ENCODE peak calls at places on chromosomes 1 and 21, in six cellular contexts. One of them, this sample, is unnamed.

GRCh38 chr1:190140644-190141043 is 337.0 kb downstream of the BRINP3 start:
- DNase-seq in NB4: no peak
- DNase-seq in adrenal gland: no peak
- DNase-seq in sigmoid colon: no peak
- DNase-seq in endothelial cell of umbilical vein: no peak
- DNase-seq in uterus: no peak
- DNase-seq in this sample: no peak

GRCh38 chr21:43626390-43626789 is 32.9 kb downstream of the HSF2BP start:
- DNase-seq in NB4: no peak
- DNase-seq in uterus: no peak
- DNase-seq in sigmoid colon: no peak
- DNase-seq in adrenal gland: no peak
- DNase-seq in endothelial cell of umbilical vein: no peak
- DNase-seq in this sample: no peak

GRCh38 chr1:208834346-208835081 is 590.3 kb upstream of the PLXNA2 start:
- DNase-seq in endothelial cell of umbilical vein: peak
- DNase-seq in adrenal gland: no peak
- DNase-seq in NB4: no peak
- DNase-seq in uterus: no peak
- DNase-seq in sigmoid colon: no peak
- DNase-seq in this sample: no peak

GRCh38 chr1:98981917-98982513 is 22.6 kb downstream of the PLPPR5 start:
- DNase-seq in uterus: no peak
- DNase-seq in endothelial cell of umbilical vein: peak
- DNase-seq in adrenal gland: no peak
- DNase-seq in sigmoid colon: no peak
- DNase-seq in NB4: no peak
- DNase-seq in this sample: no peak

GRCh38 chr1:85681087-85681486 is 27.1 kb downstream of the ZNHIT6 start:
- DNase-seq in NB4: no peak
- DNase-seq in uterus: no peak
- DNase-seq in sigmoid colon: no peak
- DNase-seq in adrenal gland: no peak
- DNase-seq in endothelial cell of umbilical vein: peak
- DNase-seq in this sample: no peak

GRCh38 chr1:212520746-212521145 is 87.8 kb upstream of the ATF3 start:
- DNase-seq in endothelial cell of umbilical vein: no peak
- DNase-seq in uterus: no peak
- DNase-seq in NB4: no peak
- DNase-seq in sigmoid colon: no peak
- DNase-seq in adrenal gland: no peak
- DNase-seq in this sample: no peak

GRCh38 chr1:64505944-64506658 is 36.2 kb downstream of the CACHD1 start:
- DNase-seq in NB4: no peak
- DNase-seq in sigmoid colon: no peak
- DNase-seq in uterus: no peak
- DNase-seq in endothelial cell of umbilical vein: no peak
- DNase-seq in adrenal gland: peak
- DNase-seq in this sample: peak

GRCh38 chr1:19650416-19651140 is 6.5 kb downstream of the NBL1 start:
- DNase-seq in endothelial cell of umbilical vein: no peak
- DNase-seq in uterus: peak
- DNase-seq in adrenal gland: no peak
- DNase-seq in NB4: no peak
- DNase-seq in sigmoid colon: no peak
- DNase-seq in this sample: no peak

GRCh38 chr1:51998007-51998406 is 7.5 kb upstream of the RAB3B start:
- DNase-seq in NB4: no peak
- DNase-seq in uterus: no peak
- DNase-seq in endothelial cell of umbilical vein: no peak
- DNase-seq in adrenal gland: no peak
- DNase-seq in sigmoid colon: no peak
- DNase-seq in this sample: no peak

GRCh38 chr1:215475719-215476525 is 91.2 kb upstream of the KCTD3 start:
- DNase-seq in uterus: no peak
- DNase-seq in sigmoid colon: no peak
- DNase-seq in adrenal gland: no peak
- DNase-seq in NB4: no peak
- DNase-seq in endothelial cell of umbilical vein: no peak
- DNase-seq in this sample: no peak

GRCh38 chr1:221611930-221612777 is 129.7 kb downstream of the DUSP10 start:
- DNase-seq in NB4: peak
- DNase-seq in uterus: peak
- DNase-seq in sigmoid colon: peak
- DNase-seq in endothelial cell of umbilical vein: peak
- DNase-seq in adrenal gland: peak
- DNase-seq in this sample: no peak

GRCh38 chr1:21818661-21819060 is 6.6 kb downstream of the LDLRAD2 start:
- DNase-seq in endothelial cell of umbilical vein: no peak
- DNase-seq in adrenal gland: peak
- DNase-seq in uterus: no peak
- DNase-seq in sigmoid colon: no peak
- DNase-seq in NB4: peak
- DNase-seq in this sample: peak

GRCh38 chr1:164748253-164748899 is 189.4 kb downstream of the PBX1 start:
- DNase-seq in endothelial cell of umbilical vein: peak
- DNase-seq in sigmoid colon: peak
- DNase-seq in NB4: no peak
- DNase-seq in uterus: peak
- DNase-seq in adrenal gland: peak
- DNase-seq in this sample: no peak

GRCh38 chr1:172460901-172461315 is 17.0 kb upstream of the PIGC start:
- DNase-seq in uterus: no peak
- DNase-seq in adrenal gland: no peak
- DNase-seq in NB4: no peak
- DNase-seq in endothelial cell of umbilical vein: peak
- DNase-seq in sigmoid colon: no peak
- DNase-seq in this sample: no peak

GRCh38 chr1:232574867-232575523 is 54.9 kb downstream of the SIPA1L2 start:
- DNase-seq in NB4: no peak
- DNase-seq in uterus: no peak
- DNase-seq in endothelial cell of umbilical vein: no peak
- DNase-seq in adrenal gland: no peak
- DNase-seq in sigmoid colon: no peak
- DNase-seq in this sample: no peak

GRCh38 chr1:220680085-220680687 is 10.0 kb upstream of the C1orf115 start:
- DNase-seq in NB4: peak
- DNase-seq in sigmoid colon: no peak
- DNase-seq in endothelial cell of umbilical vein: peak
- DNase-seq in adrenal gland: peak
- DNase-seq in uterus: no peak
- DNase-seq in this sample: peak

GRCh38 chr1:34597877-34598514 is 156.9 kb upstream of the GJB5 start:
- DNase-seq in adrenal gland: peak
- DNase-seq in endothelial cell of umbilical vein: peak
- DNase-seq in NB4: peak
- DNase-seq in sigmoid colon: no peak
- DNase-seq in uterus: peak
- DNase-seq in this sample: peak

GRCh38 chr1:115714572-115715141 is 53.9 kb downstream of the CASQ2 start:
- DNase-seq in adrenal gland: no peak
- DNase-seq in endothelial cell of umbilical vein: no peak
- DNase-seq in NB4: no peak
- DNase-seq in uterus: no peak
- DNase-seq in sigmoid colon: no peak
- DNase-seq in this sample: no peak

GRCh38 chr1:176073524-176074157 is 133.4 kb downstream of the COP1 start:
- DNase-seq in endothelial cell of umbilical vein: peak
- DNase-seq in sigmoid colon: no peak
- DNase-seq in uterus: peak
- DNase-seq in NB4: peak
- DNase-seq in adrenal gland: peak
- DNase-seq in this sample: peak

GRCh38 chr1:64484651-64485050 is 14.7 kb downstream of the CACHD1 start:
- DNase-seq in sigmoid colon: no peak
- DNase-seq in NB4: no peak
- DNase-seq in endothelial cell of umbilical vein: peak
- DNase-seq in uterus: no peak
- DNase-seq in adrenal gland: peak
- DNase-seq in this sample: no peak

GRCh38 chr1:243926803-243927245 is 76.8 kb upstream of the AKT3 start:
- DNase-seq in adrenal gland: no peak
- DNase-seq in sigmoid colon: no peak
- DNase-seq in uterus: no peak
- DNase-seq in NB4: no peak
- DNase-seq in endothelial cell of umbilical vein: peak
- DNase-seq in this sample: no peak

DNA sequence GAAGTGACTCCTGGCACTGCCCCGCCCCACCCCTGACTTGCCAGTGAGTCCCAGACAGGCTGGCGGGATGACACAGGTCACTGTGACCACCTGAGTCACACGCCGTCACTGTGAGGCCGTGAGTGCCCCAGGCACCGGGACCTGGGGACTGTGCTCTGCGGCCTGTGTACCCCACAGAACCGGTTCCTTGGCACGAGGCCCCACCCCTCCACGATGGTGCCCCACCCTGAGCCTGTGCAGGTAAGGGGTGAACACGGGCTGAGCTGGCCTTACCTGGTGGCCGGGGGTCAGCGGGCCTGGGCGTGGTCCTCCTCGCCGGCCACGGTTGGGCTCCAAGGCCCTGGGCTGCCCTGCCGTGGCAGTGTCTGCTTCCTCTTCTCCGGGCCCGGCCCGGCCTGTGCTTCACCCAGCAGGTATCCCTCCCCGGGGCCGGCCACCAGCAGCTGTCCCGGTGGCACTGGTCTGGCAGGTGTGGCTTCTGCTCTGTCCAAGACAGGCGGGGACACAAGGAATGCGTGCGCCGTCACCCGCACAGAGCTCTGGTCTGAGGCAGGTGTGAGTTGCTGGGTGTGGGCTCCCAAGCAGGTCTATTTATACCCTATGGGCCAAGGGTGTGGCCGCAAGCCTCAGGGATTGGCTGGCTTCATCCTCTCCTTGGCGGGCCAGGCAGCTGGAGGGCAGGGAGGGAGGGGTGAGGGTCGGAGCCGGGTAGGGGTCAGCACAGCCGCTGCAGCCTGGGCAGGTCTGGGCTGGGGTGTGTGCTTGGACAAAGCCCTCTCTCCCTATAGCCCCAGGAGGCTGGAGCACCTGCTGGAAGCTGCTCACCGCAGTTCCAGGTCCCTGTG is at the start of gene RNF223:
- DNase-seq in uterus: no peak
- DNase-seq in adrenal gland: no peak
- DNase-seq in NB4: no peak
- DNase-seq in sigmoid colon: no peak
- DNase-seq in endothelial cell of umbilical vein: no peak
- DNase-seq in this sample: no peak
- TF ChIP-seq POLR2A in uterus: no peak
- TF ChIP-seq POLR2A in adrenal gland: no peak
- TF ChIP-seq POLR2A in NB4: no peak
- TF ChIP-seq POLR2A in sigmoid colon: no peak
- TF ChIP-seq POLR2A in endothelial cell of umbilical vein: no peak
- TF ChIP-seq POLR2A in this sample: no peak

GRCh38 chr1:168224991-168225390 is 813 bp upstream of the SFT2D2 start:
- DNase-seq in adrenal gland: no peak
- DNase-seq in endothelial cell of umbilical vein: no peak
- DNase-seq in uterus: no peak
- DNase-seq in sigmoid colon: no peak
- DNase-seq in NB4: peak
- DNase-seq in this sample: no peak

GRCh38 chr1:168223261-168223660 is 2.5 kb upstream of the SFT2D2 start:
- DNase-seq in adrenal gland: no peak
- DNase-seq in NB4: no peak
- DNase-seq in endothelial cell of umbilical vein: no peak
- DNase-seq in uterus: no peak
- DNase-seq in sigmoid colon: no peak
- DNase-seq in this sample: no peak

GRCh38 chr1:168227620-168228019 is 1.8 kb downstream of the SFT2D2 start:
- DNase-seq in uterus: no peak
- DNase-seq in NB4: no peak
- DNase-seq in sigmoid colon: no peak
- DNase-seq in endothelial cell of umbilical vein: peak
- DNase-seq in adrenal gland: no peak
- DNase-seq in this sample: no peak

GRCh38 chr1:168223681-168224515 is 1.9 kb upstream of the SFT2D2 start:
- DNase-seq in NB4: no peak
- DNase-seq in endothelial cell of umbilical vein: no peak
- DNase-seq in uterus: no peak
- DNase-seq in sigmoid colon: no peak
- DNase-seq in adrenal gland: no peak
- DNase-seq in this sample: no peak

GRCh38 chr1:168225476-168226190 is at the start of gene SFT2D2:
- DNase-seq in adrenal gland: peak
- DNase-seq in uterus: peak
- DNase-seq in sigmoid colon: peak
- DNase-seq in NB4: peak
- DNase-seq in endothelial cell of umbilical vein: peak
- DNase-seq in this sample: peak
- TF ChIP-seq POLR2A in adrenal gland: peak
- TF ChIP-seq POLR2A in uterus: peak
- TF ChIP-seq POLR2A in sigmoid colon: peak
- TF ChIP-seq POLR2A in NB4: peak
- TF ChIP-seq POLR2A in endothelial cell of umbilical vein: peak
- TF ChIP-seq POLR2A in this sample: peak

GRCh38 chr1:33348194-33348593 is 27.3 kb upstream of the A3GALT2 start:
- DNase-seq in adrenal gland: no peak
- DNase-seq in endothelial cell of umbilical vein: no peak
- DNase-seq in uterus: peak
- DNase-seq in sigmoid colon: peak
- DNase-seq in NB4: no peak
- DNase-seq in this sample: no peak

GRCh38 chr1:33347650-33347992 is 26.7 kb upstream of the A3GALT2 start:
- DNase-seq in endothelial cell of umbilical vein: peak
- DNase-seq in NB4: no peak
- DNase-seq in sigmoid colon: peak
- DNase-seq in uterus: peak
- DNase-seq in adrenal gland: no peak
- DNase-seq in this sample: peak

GRCh38 chr1:33349778-33350610 is 29.1 kb upstream of the A3GALT2 start:
- DNase-seq in endothelial cell of umbilical vein: peak
- DNase-seq in uterus: peak
- DNase-seq in sigmoid colon: peak
- DNase-seq in adrenal gland: peak
- DNase-seq in NB4: peak
- DNase-seq in this sample: peak

GRCh38 chr1:33349081-33349759 is 28.3 kb upstream of the A3GALT2 start:
- DNase-seq in sigmoid colon: peak
- DNase-seq in NB4: peak
- DNase-seq in uterus: peak
- DNase-seq in endothelial cell of umbilical vein: peak
- DNase-seq in adrenal gland: peak
- DNase-seq in this sample: peak

DNA sequence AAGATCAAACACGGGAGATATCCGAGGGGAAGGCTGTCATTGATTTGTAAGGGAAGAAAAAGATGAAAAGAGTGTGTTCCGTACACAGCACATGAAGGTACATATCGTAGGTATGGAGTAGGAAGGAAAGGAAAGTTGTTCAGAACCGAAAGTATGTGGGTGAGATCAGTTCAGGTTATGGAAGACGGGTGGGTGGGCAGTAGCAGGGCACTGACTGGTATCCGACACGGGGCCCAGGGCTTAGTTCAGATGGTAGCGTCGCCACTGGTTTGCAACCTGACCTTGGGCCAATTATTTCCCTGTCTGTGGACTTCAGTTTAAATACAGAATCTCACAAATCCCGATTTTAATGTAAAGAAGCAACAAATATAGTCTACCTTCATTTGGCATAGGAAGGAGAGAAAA is 27.8 kb upstream of the A3GALT2 start:
- DNase-seq in endothelial cell of umbilical vein: peak
- DNase-seq in NB4: no peak
- DNase-seq in adrenal gland: no peak
- DNase-seq in uterus: no peak
- DNase-seq in sigmoid colon: peak
- DNase-seq in this sample: peak
- TF ChIP-seq POLR2A in endothelial cell of umbilical vein: no peak
- TF ChIP-seq POLR2A in NB4: no peak
- TF ChIP-seq POLR2A in adrenal gland: no peak
- TF ChIP-seq POLR2A in uterus: no peak
- TF ChIP-seq POLR2A in sigmoid colon: no peak
- TF ChIP-seq POLR2A in this sample: no peak

GRCh38 chr1:154747841-154748766 is 122.0 kb downstream of the KCNN3 start:
- DNase-seq in NB4: peak
- DNase-seq in uterus: no peak
- DNase-seq in endothelial cell of umbilical vein: no peak
- DNase-seq in adrenal gland: no peak
- DNase-seq in sigmoid colon: peak
- DNase-seq in this sample: no peak
- TF ChIP-seq POLR2A in NB4: no peak
- TF ChIP-seq POLR2A in uterus: no peak
- TF ChIP-seq POLR2A in endothelial cell of umbilical vein: no peak
- TF ChIP-seq POLR2A in adrenal gland: no peak
- TF ChIP-seq POLR2A in sigmoid colon: no peak
- TF ChIP-seq POLR2A in this sample: no peak

This sample was measured in erythroblast.